ENCODE peak calls at places on chromosomes 16 and 17, in ten cellular contexts. G, S, H, Z, O, E, B, P, X and L are unnamed samples.
A peak's percentile ranks its signal among the peaks of the same experiment; 100 is the strongest.

GRCh38 chr17:31582151-31582907 is 190.9 kb downstream of the RAB11FIP4 start:
- DNase-seq in G (no peak), S (no peak), H (no peak), Z (peak; percentile 88), O (peak; percentile 75), E (peak; percentile 54), B (peak; percentile 79), P (no peak), X (no peak), L (no peak)

GRCh38 chr16:5509794-5510193 is 412.2 kb upstream of the EEF2KMT start:
- DNase-seq in G (no peak), S (no peak), H (no peak), Z (no peak), O (no peak), E (no peak), B (peak; percentile 53), P (no peak), X (no peak), L (no peak)

GRCh38 chr16:1364510-1364909 is 12.8 kb downstream of the GNPTG start:
- DNase-seq in G (no peak), S (no peak), H (no peak), Z (no peak), O (no peak), E (no peak), B (no peak), P (no peak), X (no peak), L (no peak)

GRCh38 chr16:50704245-50704644 is 10.8 kb downstream of the NOD2 start:
- DNase-seq in G (no peak), S (no peak), H (no peak), Z (no peak), O (no peak), E (no peak), B (no peak), P (no peak), X (no peak), L (no peak)

GRCh38 chr16:30946671-30947532 is 2.0 kb upstream of the ORAI3 start:
- DNase-seq in G (no peak), S (no peak), H (no peak), Z (peak; percentile 78), O (no peak), E (no peak), B (no peak), P (no peak), X (no peak), L (no peak)

GRCh38 chr17:4395111-4395478 is 28.6 kb upstream of the UBE2G1 start:
- DNase-seq in G (no peak), S (no peak), H (no peak), Z (no peak), O (no peak), E (no peak), B (no peak), P (no peak), X (no peak), L (no peak)

GRCh38 chr17:80961516-80961915 is 30.1 kb upstream of the CHMP6 start:
- DNase-seq in G (no peak), S (no peak), H (no peak), Z (no peak), O (no peak), E (no peak), B (no peak), P (no peak), X (no peak), L (no peak)

GRCh38 chr17:29682987-29683386 is 60.3 kb upstream of the CORO6 start:
- DNase-seq in G (no peak), S (no peak), H (no peak), Z (no peak), O (no peak), E (no peak), B (no peak), P (no peak), X (no peak), L (no peak)

GRCh38 chr16:58201163-58201562 is 3.3 kb upstream of the CSNK2A2 start:
- DNase-seq in G (no peak), S (no peak), H (no peak), Z (no peak), O (no peak), E (no peak), B (no peak), P (no peak), X (no peak), L (no peak)

GRCh38 chr17:81254955-81255717 is 16.0 kb downstream of the NDUFAF8 start:
- DNase-seq in G (peak; percentile 82), S (peak; percentile 91), H (peak; percentile 45), Z (peak; percentile 90), O (peak; percentile 81), E (peak; percentile 63), B (peak; percentile 95), P (peak; percentile 74), X (no peak), L (no peak)

GRCh38 chr16:6888536-6888935 is 444.1 kb upstream of the RBFOX1 start:
- DNase-seq in G (no peak), S (no peak), H (no peak), Z (no peak), O (no peak), E (no peak), B (no peak), P (no peak), X (no peak), L (no peak)

DNA sequence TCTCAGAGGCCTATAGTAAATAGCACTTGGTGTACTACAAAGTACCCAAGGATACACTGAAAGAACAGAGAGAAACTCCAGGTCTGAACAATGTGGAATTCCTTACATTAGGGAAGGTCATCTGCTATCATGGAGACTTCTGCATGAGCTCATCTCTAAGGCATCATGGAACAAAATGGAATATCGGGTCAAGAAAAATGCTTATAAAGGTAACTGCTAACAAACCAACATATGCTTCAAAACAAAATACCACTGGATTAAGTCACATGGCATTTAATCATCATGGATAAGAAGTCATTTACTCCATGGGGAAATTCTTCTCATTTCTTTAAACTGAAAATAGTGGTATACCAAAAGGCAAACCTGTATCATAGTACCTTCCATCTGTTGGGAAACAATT is 34.2 kb downstream of the TXNDC11 start:
- DNase-seq in G (no peak), S (no peak), H (no peak), Z (no peak), O (no peak), E (no peak), B (no peak), P (no peak), X (no peak), L (no peak)
- H3K27ac ChIP-seq in G (no peak overlapping the region), S (no peak overlapping the region), H (no peak overlapping the region), Z (no peak overlapping the region), O (no peak overlapping the region), E (no peak overlapping the region), B (no peak overlapping the region), P (no peak overlapping the region), X (no peak overlapping the region), L (no peak overlapping the region)

DNA sequence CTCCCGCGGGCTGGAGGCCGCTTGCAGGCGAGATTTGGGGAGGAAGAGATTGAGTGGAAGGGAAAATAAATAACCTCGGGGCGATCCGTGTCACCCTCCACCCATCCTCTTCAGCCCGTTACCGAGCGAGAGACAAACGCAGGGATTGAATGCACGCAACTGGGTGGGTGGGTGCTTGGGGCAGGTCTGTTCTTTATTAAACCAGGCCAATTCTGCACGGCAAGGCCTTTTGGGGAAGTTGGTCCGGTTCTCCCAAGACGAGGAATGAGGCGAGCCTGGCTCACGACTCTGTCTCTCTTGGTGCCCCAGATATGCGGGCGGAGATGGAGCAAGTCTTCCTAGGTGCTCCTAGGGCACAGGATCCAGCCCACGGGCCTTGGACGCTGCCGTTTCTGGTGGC is 396 bp upstream of the HOXB7 start:
- DNase-seq in G (no peak), S (no peak), H (no peak), Z (peak; percentile 78), O (no peak), E (no peak), B (no peak), P (no peak), X (no peak), L (no peak)
- H3K27ac ChIP-seq in G (peak overlapping the region; percentile 92), S (no peak overlapping the region), H (no peak overlapping the region), Z (no peak overlapping the region), O (peak overlapping the region; percentile 80), E (peak overlapping the region; percentile 81), B (peak overlapping the region; percentile 66), P (peak overlapping the region; percentile 65), X (peak overlapping the region; percentile 88), L (no peak overlapping the region)

GRCh38 chr17:72927146-72927545 is 165.3 kb downstream of the SLC39A11 start:
- DNase-seq in G (no peak), S (no peak), H (no peak), Z (no peak), O (no peak), E (no peak), B (no peak), P (no peak), X (no peak), L (no peak)

GRCh38 chr17:72926171-72926570 is 166.3 kb downstream of the SLC39A11 start:
- DNase-seq in G (no peak), S (no peak), H (no peak), Z (no peak), O (no peak), E (no peak), B (no peak), P (no peak), X (no peak), L (no peak)

GRCh38 chr17:72927760-72928159 is 164.7 kb downstream of the SLC39A11 start:
- DNase-seq in G (no peak), S (no peak), H (no peak), Z (no peak), O (no peak), E (no peak), B (no peak), P (no peak), X (no peak), L (no peak)

GRCh38 chr17:72930031-72930430 is 162.5 kb downstream of the SLC39A11 start:
- DNase-seq in G (no peak), S (no peak), H (no peak), Z (no peak), O (no peak), E (no peak), B (no peak), P (no peak), X (no peak), L (no peak)

DNA sequence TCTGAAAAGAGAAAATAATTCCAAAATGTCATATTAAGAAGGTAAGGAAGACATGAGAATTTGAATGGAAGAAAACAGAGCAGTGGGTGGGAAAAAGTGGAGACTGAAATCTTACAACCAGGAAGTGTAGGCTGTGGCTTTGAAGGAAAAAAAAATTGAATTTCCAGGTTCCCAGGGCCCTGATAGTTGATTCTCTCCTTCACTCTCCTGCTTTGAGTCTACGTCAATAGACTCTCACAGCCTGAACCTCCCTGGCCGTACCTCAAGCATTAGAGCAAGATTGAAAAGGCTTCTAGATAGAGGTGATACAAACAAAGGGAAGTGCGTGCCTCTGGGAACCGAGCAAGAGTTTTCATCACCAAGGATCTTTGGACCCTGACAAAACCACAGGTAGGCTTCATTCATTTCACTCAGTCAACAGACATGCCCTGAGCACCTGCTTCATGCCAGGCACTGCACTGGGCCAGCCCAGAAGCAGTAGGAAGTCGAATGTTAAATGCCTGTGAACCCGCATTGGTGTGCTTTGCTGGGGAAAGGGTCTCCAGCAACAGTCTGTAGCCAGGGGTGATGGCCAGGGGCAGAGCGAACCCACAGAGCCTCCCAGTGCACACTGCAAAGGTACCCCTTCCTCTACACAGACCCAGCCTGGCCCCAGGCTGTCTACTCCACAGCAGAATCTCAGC is 163.9 kb downstream of the SLC39A11 start:
- DNase-seq in G (no peak), S (no peak), H (peak; percentile 86), Z (no peak), O (no peak), E (no peak), B (no peak), P (no peak), X (no peak), L (no peak)
- H3K27ac ChIP-seq in G (no peak overlapping the region), S (no peak overlapping the region), H (peak overlapping the region; percentile 41), Z (no peak overlapping the region), O (no peak overlapping the region), E (no peak overlapping the region), B (no peak overlapping the region), P (no peak overlapping the region), X (no peak overlapping the region), L (no peak overlapping the region)

GRCh38 chr17:75459590-75460267 is 3.3 kb downstream of the TMEM94 start:
- DNase-seq in G (no peak), S (no peak), H (peak; percentile 90), Z (no peak), O (no peak), E (peak; percentile 61), B (no peak), P (peak; percentile 67), X (no peak), L (no peak)
- H3K27ac ChIP-seq in G (no peak overlapping the region), S (peak overlapping the region; percentile 65), H (peak overlapping the region; percentile 79), Z (no peak overlapping the region), O (peak overlapping the region; percentile 68), E (peak overlapping the region; percentile 91), B (peak overlapping the region; percentile 65), P (peak overlapping the region; percentile 25), X (peak overlapping the region; percentile 52), L (peak overlapping the region; percentile 71)